ENCODE peak calls at places on chromosomes 5 and 9, in eight cellular contexts. R is fibroblast of mammary gland; C is mucosa of descending colon; W is stimulated activated CD4-positive, alpha-beta T cell treated with anti-CD3 and anti-CD28 coated beads, Interleukin-12 subunit alpha, Interleukin-12 subunit beta, amount 100 ng/mL, for 4 hours; Q is H7; L is A549; P is cardiac muscle cell; F is GM23248. O is an unnamed sample.

GRCh38 chr5:76862986-76863385 is 13.2 kb downstream of the S100Z start:
- DNase-seq in R (no peak), C (no peak), W (no peak), Q (no peak), L (no peak), P (no peak), F (no peak), O (no peak)

GRCh38 chr5:52531105-52531504 is 256.6 kb upstream of the ITGA1 start:
- DNase-seq in R (no peak), C (no peak), W (no peak), Q (no peak), L (no peak), P (no peak), F (no peak), O (no peak)

GRCh38 chr9:120571443-120572257 is 8.3 kb downstream of the CDK5RAP2 start:
- DNase-seq in R (peak; percentile 43), C (no peak), W (no peak), Q (no peak), L (no peak), P (no peak), F (peak; percentile 92), O (no peak)

GRCh38 chr5:101505891-101506570 is 602.9 kb upstream of the ST8SIA4 start:
- DNase-seq in R (no peak), C (no peak), W (no peak), Q (peak; percentile 2), L (no peak), P (no peak), F (no peak), O (no peak)

GRCh38 chr5:79297661-79298060 is 61.7 kb downstream of the JMY start:
- DNase-seq in R (no peak), C (no peak), W (no peak), Q (no peak), L (no peak), P (peak; percentile 73), F (no peak), O (no peak)

GRCh38 chr5:179215576-179215975 is 129.7 kb downstream of the ADAMTS2 start:
- DNase-seq in R (peak; percentile 18), C (no peak), W (no peak), Q (no peak), L (no peak), P (no peak), F (no peak), O (no peak)

GRCh38 chr9:126454795-126455194 is 128.2 kb downstream of the MVB12B start:
- DNase-seq in R (no peak), C (no peak), W (no peak), Q (no peak), L (no peak), P (no peak), F (no peak), O (no peak)

GRCh38 chr9:103152473-103152872 is 157.3 kb downstream of the CYLC2 start:
- DNase-seq in R (no peak), C (no peak), W (no peak), Q (peak; percentile 1), L (no peak), P (no peak), F (no peak), O (no peak)

GRCh38 chr9:108834959-108835696 is 20.7 kb downstream of the ACTL7B start:
- DNase-seq in R (no peak), C (no peak), W (no peak), Q (no peak), L (no peak), P (no peak), F (no peak), O (no peak)

O was measured in GM19239.